ENCODE peak calls at places on chromosomes 12 and 14, in eight cellular contexts. One of them, this sample, is unnamed.

GRCh38 chr14:93103392-93104080 is 12.2 kb downstream of the ITPK1 start:
- DNase-seq in spleen: peak; percentile 94
- DNase-seq in heart right ventricle: no peak
- DNase-seq in PC-9: peak; percentile 64
- DNase-seq in AG10803: no peak
- DNase-seq in kidney: peak; percentile 59
- DNase-seq in mammary epithelial cell: peak; percentile 35
- DNase-seq in HFF-Myc: no peak
- DNase-seq in this sample: no peak

GRCh38 chr14:77206261-77206824 is 24.7 kb downstream of the TMEM63C start:
- DNase-seq in spleen: no peak
- DNase-seq in heart right ventricle: no peak
- DNase-seq in PC-9: no peak
- DNase-seq in AG10803: no peak
- DNase-seq in kidney: peak; percentile 30
- DNase-seq in mammary epithelial cell: no peak
- DNase-seq in HFF-Myc: no peak
- DNase-seq in this sample: no peak

GRCh38 chr14:52663850-52664249 is 31.5 kb downstream of the ERO1A start:
- DNase-seq in spleen: no peak
- DNase-seq in heart right ventricle: no peak
- DNase-seq in PC-9: no peak
- DNase-seq in AG10803: no peak
- DNase-seq in kidney: no peak
- DNase-seq in mammary epithelial cell: no peak
- DNase-seq in HFF-Myc: no peak
- DNase-seq in this sample: no peak

GRCh38 chr12:54017027-54017788 is 8.4 kb downstream of the HOXC8 start:
- DNase-seq in spleen: no peak
- DNase-seq in heart right ventricle: no peak
- DNase-seq in PC-9: peak; percentile 52
- DNase-seq in AG10803: no peak
- DNase-seq in kidney: peak; percentile 87
- DNase-seq in mammary epithelial cell: peak; percentile 37
- DNase-seq in HFF-Myc: no peak
- DNase-seq in this sample: no peak

GRCh38 chr14:68808696-68809095 is 15.8 kb upstream of the ZFP36L1 start:
- DNase-seq in spleen: peak; percentile 71
- DNase-seq in heart right ventricle: no peak
- DNase-seq in PC-9: no peak
- DNase-seq in AG10803: no peak
- DNase-seq in kidney: no peak
- DNase-seq in mammary epithelial cell: no peak
- DNase-seq in HFF-Myc: no peak
- DNase-seq in this sample: no peak

GRCh38 chr14:59333668-59334067 is 131.5 kb downstream of the GPR135 start:
- DNase-seq in spleen: no peak
- DNase-seq in heart right ventricle: no peak
- DNase-seq in PC-9: peak; percentile 89
- DNase-seq in AG10803: peak; percentile 100
- DNase-seq in kidney: no peak
- DNase-seq in mammary epithelial cell: peak; percentile 80
- DNase-seq in HFF-Myc: peak; percentile 27
- DNase-seq in this sample: peak; percentile 95

GRCh38 chr12:132075026-132075713 is 68.9 kb downstream of the DDX51 start:
- DNase-seq in spleen: no peak
- DNase-seq in heart right ventricle: no peak
- DNase-seq in PC-9: no peak
- DNase-seq in AG10803: no peak
- DNase-seq in kidney: no peak
- DNase-seq in mammary epithelial cell: no peak
- DNase-seq in HFF-Myc: no peak
- DNase-seq in this sample: no peak

GRCh38 chr12:89884365-89884915 is 175.8 kb upstream of the ATP2B1 start:
- DNase-seq in spleen: no peak
- DNase-seq in heart right ventricle: no peak
- DNase-seq in PC-9: no peak
- DNase-seq in AG10803: no peak
- DNase-seq in kidney: no peak
- DNase-seq in mammary epithelial cell: no peak
- DNase-seq in HFF-Myc: no peak
- DNase-seq in this sample: no peak

GRCh38 chr14:106058342-106058741 is 532.0 kb downstream of the TMEM121 start:
- DNase-seq in spleen: no peak
- DNase-seq in heart right ventricle: no peak
- DNase-seq in PC-9: no peak
- DNase-seq in AG10803: no peak
- DNase-seq in kidney: no peak
- DNase-seq in mammary epithelial cell: no peak
- DNase-seq in HFF-Myc: no peak
- DNase-seq in this sample: no peak

GRCh38 chr14:85533821-85534271 is 3.9 kb downstream of the FLRT2 start:
- DNase-seq in spleen: no peak
- DNase-seq in heart right ventricle: no peak
- DNase-seq in PC-9: no peak
- DNase-seq in AG10803: no peak
- DNase-seq in kidney: peak; percentile 68
- DNase-seq in mammary epithelial cell: peak; percentile 35
- DNase-seq in HFF-Myc: no peak
- DNase-seq in this sample: no peak

GRCh38 chr12:50167026-50167742 is at the start of gene CERS5:
- DNase-seq in spleen: peak; percentile 100
- DNase-seq in heart right ventricle: peak; percentile 99
- DNase-seq in PC-9: peak; percentile 92
- DNase-seq in AG10803: peak; percentile 98
- DNase-seq in kidney: peak; percentile 100
- DNase-seq in mammary epithelial cell: peak; percentile 99
- DNase-seq in HFF-Myc: peak; percentile 94
- DNase-seq in this sample: peak; percentile 87
- TF ChIP-seq CTCF in spleen: peak; percentile 79
- TF ChIP-seq CTCF in heart right ventricle: peak; percentile 21
- TF ChIP-seq CTCF in PC-9: peak; percentile 50
- TF ChIP-seq CTCF in AG10803: no peak
- TF ChIP-seq CTCF in kidney: peak; percentile 33
- TF ChIP-seq CTCF in mammary epithelial cell: no peak
- TF ChIP-seq CTCF in HFF-Myc: peak; percentile 4
- TF ChIP-seq CTCF in this sample: peak; percentile 16

DNA sequence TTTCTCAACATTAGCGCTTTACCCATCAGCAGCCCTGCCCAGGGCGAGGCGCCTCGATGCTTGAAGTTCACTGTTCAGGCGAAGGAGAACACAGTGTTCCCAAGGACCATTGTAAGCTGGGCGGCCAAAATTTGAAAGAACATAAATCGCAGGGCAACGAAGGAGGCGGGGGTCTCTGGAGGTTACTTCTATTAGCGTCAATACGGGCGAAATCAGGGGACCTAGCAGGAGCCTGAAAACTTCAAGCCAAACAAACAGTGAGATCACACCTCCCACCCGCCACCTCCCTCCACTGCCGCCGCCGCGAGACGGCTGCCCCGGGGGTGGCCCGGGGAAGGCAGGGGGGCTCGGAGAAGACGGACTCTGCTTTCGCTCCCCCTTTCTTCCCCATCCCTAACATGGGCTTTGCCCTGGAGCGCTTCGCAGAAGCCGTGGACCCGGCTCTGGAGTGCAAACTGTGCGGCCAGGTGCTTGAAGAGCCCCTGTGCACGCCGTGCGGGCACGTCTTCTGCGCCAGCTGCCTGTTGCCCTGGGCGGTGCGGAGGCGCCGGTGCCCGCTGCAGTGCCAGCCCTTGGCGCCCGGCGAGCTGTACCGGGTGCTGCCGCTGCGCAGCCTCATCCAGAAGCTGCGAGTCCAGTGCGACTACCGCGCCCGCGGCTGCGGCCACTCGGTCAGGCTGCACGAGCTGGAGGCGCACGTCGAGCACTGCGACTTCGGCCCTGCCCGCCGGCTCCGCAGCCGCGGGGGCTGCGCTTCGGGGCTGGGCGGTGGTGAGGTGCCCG is at the start of gene PDZRN4:
- DNase-seq in spleen: peak; percentile 62
- DNase-seq in heart right ventricle: peak; percentile 13
- DNase-seq in PC-9: no peak
- DNase-seq in AG10803: no peak
- DNase-seq in kidney: peak; percentile 79
- DNase-seq in mammary epithelial cell: peak; percentile 3
- DNase-seq in HFF-Myc: no peak
- DNase-seq in this sample: no peak
- H3K4me3 ChIP-seq in spleen: peak within 1 kb of the TSS; percentile 27
- H3K4me3 ChIP-seq in heart right ventricle: peak within 1 kb of the TSS; percentile 43
- H3K4me3 ChIP-seq in PC-9: no peak within 1 kb of the TSS
- H3K4me3 ChIP-seq in AG10803: no peak within 1 kb of the TSS
- H3K4me3 ChIP-seq in kidney: no peak within 1 kb of the TSS
- H3K4me3 ChIP-seq in mammary epithelial cell: no peak within 1 kb of the TSS
- H3K4me3 ChIP-seq in HFF-Myc: no peak within 1 kb of the TSS
- H3K4me3 ChIP-seq in this sample: no peak within 1 kb of the TSS

GRCh38 chr12:4526923-4527546 is 11.7 kb upstream of the RAD51AP1 start:
- DNase-seq in spleen: no peak
- DNase-seq in heart right ventricle: no peak
- DNase-seq in PC-9: no peak
- DNase-seq in AG10803: peak; percentile 13
- DNase-seq in kidney: no peak
- DNase-seq in mammary epithelial cell: no peak
- DNase-seq in HFF-Myc: no peak
- DNase-seq in this sample: no peak
- TF ChIP-seq CTCF in spleen: peak; percentile 62
- TF ChIP-seq CTCF in heart right ventricle: peak; percentile 69
- TF ChIP-seq CTCF in PC-9: peak; percentile 86
- TF ChIP-seq CTCF in AG10803: peak; percentile 64
- TF ChIP-seq CTCF in kidney: peak; percentile 15
- TF ChIP-seq CTCF in mammary epithelial cell: peak; percentile 52
- TF ChIP-seq CTCF in HFF-Myc: peak; percentile 15
- TF ChIP-seq CTCF in this sample: no peak

GRCh38 chr12:14769462-14769836 is 33.8 kb downstream of the WBP11 start:
- DNase-seq in spleen: peak; percentile 87
- DNase-seq in heart right ventricle: peak; percentile 17
- DNase-seq in PC-9: no peak
- DNase-seq in AG10803: peak; percentile 12
- DNase-seq in kidney: peak; percentile 76
- DNase-seq in mammary epithelial cell: no peak
- DNase-seq in HFF-Myc: no peak
- DNase-seq in this sample: no peak

GRCh38 chr12:14766649-14767215 is 36.5 kb downstream of the WBP11 start:
- DNase-seq in spleen: no peak
- DNase-seq in heart right ventricle: no peak
- DNase-seq in PC-9: no peak
- DNase-seq in AG10803: no peak
- DNase-seq in kidney: no peak
- DNase-seq in mammary epithelial cell: no peak
- DNase-seq in HFF-Myc: no peak
- DNase-seq in this sample: no peak

GRCh38 chr12:14768823-14769405 is 34.4 kb downstream of the WBP11 start:
- DNase-seq in spleen: peak; percentile 76
- DNase-seq in heart right ventricle: no peak
- DNase-seq in PC-9: no peak
- DNase-seq in AG10803: peak; percentile 22
- DNase-seq in kidney: no peak
- DNase-seq in mammary epithelial cell: peak; percentile 29
- DNase-seq in HFF-Myc: no peak
- DNase-seq in this sample: no peak

GRCh38 chr12:14765398-14765797 is 37.9 kb downstream of the WBP11 start:
- DNase-seq in spleen: no peak
- DNase-seq in heart right ventricle: no peak
- DNase-seq in PC-9: no peak
- DNase-seq in AG10803: no peak
- DNase-seq in kidney: no peak
- DNase-seq in mammary epithelial cell: no peak
- DNase-seq in HFF-Myc: no peak
- DNase-seq in this sample: no peak

DNA sequence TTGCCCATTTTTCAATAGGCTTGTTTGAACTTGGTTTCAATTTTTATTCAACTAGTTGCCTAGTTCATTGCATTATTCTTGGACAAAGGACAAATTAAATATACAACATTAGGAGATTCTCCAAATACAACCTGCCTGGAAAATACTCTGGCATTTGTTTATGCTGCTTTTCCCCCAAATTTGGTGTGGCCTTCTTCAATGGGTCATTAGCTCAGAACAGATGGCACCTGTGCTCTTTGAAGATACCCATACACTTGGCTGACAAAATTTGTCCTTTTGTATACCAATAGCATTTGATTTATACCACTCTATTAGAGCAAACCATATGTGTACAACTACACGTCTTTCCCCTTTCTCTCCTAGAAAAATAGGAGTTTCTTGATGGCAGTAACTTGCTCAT is 35.7 kb downstream of the WBP11 start:
- DNase-seq in spleen: no peak
- DNase-seq in heart right ventricle: no peak
- DNase-seq in PC-9: no peak
- DNase-seq in AG10803: no peak
- DNase-seq in kidney: no peak
- DNase-seq in mammary epithelial cell: no peak
- DNase-seq in HFF-Myc: no peak
- DNase-seq in this sample: no peak
- H3K4me3 ChIP-seq in spleen: no peak overlapping the region
- H3K4me3 ChIP-seq in heart right ventricle: no peak overlapping the region
- H3K4me3 ChIP-seq in PC-9: no peak overlapping the region
- H3K4me3 ChIP-seq in AG10803: no peak overlapping the region
- H3K4me3 ChIP-seq in kidney: no peak overlapping the region
- H3K4me3 ChIP-seq in mammary epithelial cell: no peak overlapping the region
- H3K4me3 ChIP-seq in HFF-Myc: no peak overlapping the region
- H3K4me3 ChIP-seq in this sample: no peak overlapping the region

DNA sequence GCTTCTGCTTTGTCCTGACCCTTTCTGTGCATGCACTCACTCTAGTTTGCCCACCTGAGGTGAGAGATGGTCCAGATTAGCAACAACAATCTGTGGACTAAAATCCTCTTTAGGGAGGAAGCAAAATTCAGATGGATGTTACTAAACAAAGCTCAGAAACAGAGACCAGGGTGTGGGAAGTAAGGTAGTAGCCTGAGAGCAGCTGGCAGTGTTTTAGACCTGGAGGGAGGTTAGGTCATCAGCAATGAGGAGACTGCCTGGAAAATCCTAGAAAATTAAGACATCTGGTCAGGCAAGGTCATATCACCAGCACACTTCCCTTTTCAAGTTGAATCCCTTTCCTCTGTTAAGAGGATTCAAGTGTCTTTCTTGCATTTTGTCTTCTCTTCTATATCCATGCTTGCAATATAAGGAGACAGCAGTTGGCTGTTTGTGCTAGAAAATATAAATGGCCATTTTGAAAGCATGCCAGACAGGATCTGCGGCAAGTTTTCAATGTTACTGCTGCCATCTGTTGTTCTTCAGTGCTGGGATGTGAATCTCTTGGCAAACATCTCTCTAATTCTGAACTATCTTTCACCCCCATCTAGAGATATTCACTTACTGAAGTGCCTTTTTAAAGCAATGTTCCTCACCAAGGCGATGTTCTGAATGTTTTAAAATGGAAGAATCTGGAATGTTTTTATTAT is 266.4 kb downstream of the NAV3 start:
- DNase-seq in spleen: no peak
- DNase-seq in heart right ventricle: no peak
- DNase-seq in PC-9: no peak
- DNase-seq in AG10803: peak; percentile 77
- DNase-seq in kidney: no peak
- DNase-seq in mammary epithelial cell: no peak
- DNase-seq in HFF-Myc: peak; percentile 56
- DNase-seq in this sample: peak; percentile 26
- TF ChIP-seq CTCF in spleen: no peak
- TF ChIP-seq CTCF in heart right ventricle: no peak
- TF ChIP-seq CTCF in PC-9: no peak
- TF ChIP-seq CTCF in AG10803: peak; percentile 43
- TF ChIP-seq CTCF in kidney: no peak
- TF ChIP-seq CTCF in mammary epithelial cell: no peak
- TF ChIP-seq CTCF in HFF-Myc: no peak
- TF ChIP-seq CTCF in this sample: peak; percentile 1

This sample was measured in AG04449.